ENCODE peak calls at places on chromosomes 11 and 22, in ten cellular contexts. W is body of pancreas, M is vagina, J is K562, X is heart left ventricle, O is sigmoid colon, R is esophagus muscularis mucosa, T is H1, C is adrenal gland, D is uterus. Z is an unnamed sample.

GRCh38 chr11:83063073-83063754 is 8.5 kb downstream of the RAB30 start:
- DNase-seq in T (no peak), X (no peak), J (no peak), W (no peak), M (no peak), C (peak; percentile 68), R (peak; percentile 80), O (no peak), D (no peak), Z (peak; percentile 25)

GRCh38 chr11:34226210-34226609 is 120.8 kb downstream of the NAT10 start:
- DNase-seq in R (no peak), O (no peak), D (no peak), W (no peak), M (no peak), X (no peak), T (no peak), J (no peak), C (no peak), Z (no peak)

GRCh38 chr11:5922749-5923426 is 19.2 kb upstream of the OR56A3 start:
- DNase-seq in C (no peak), R (peak; percentile 81), W (no peak), O (no peak), M (no peak), X (no peak), T (no peak), D (no peak), J (no peak), Z (no peak)

GRCh38 chr11:2932850-2933251 is 3.6 kb upstream of the PHLDA2 start:
- DNase-seq in C (peak; percentile 7), D (no peak), X (peak; percentile 17), O (peak; percentile 60), W (peak; percentile 6), T (no peak), M (no peak), R (no peak), J (no peak), Z (no peak)

GRCh38 chr11:29190313-29190712 is 826.5 kb downstream of the KCNA4 start:
- DNase-seq in R (no peak), J (no peak), M (no peak), D (no peak), X (no peak), T (no peak), O (no peak), W (no peak), C (no peak), Z (no peak)

GRCh38 chr11:71330349-71330748 is 78.0 kb upstream of the SHANK2 start:
- DNase-seq in C (no peak), M (no peak), D (no peak), O (peak; percentile 41), W (no peak), J (no peak), R (no peak), X (no peak), T (no peak), Z (no peak)

GRCh38 chr22:48843640-48844039 is 984.0 kb downstream of the BRD1 start:
- DNase-seq in R (no peak), W (no peak), O (peak; percentile 28), D (no peak), C (no peak), J (no peak), X (no peak), M (no peak), T (no peak), Z (no peak)

GRCh38 chr22:23514317-23515038 is 65.6 kb downstream of the IGLL1 start:
- DNase-seq in X (no peak), C (no peak), W (no peak), T (no peak), D (no peak), R (no peak), M (no peak), O (peak; percentile 85), J (peak; percentile 13), Z (no peak)

GRCh38 chr11:69460540-69461257 is 20.8 kb upstream of the LINC01488 start:
- DNase-seq in J (no peak), D (no peak), O (no peak), C (no peak), W (no peak), R (no peak), T (no peak), M (no peak), X (no peak), Z (no peak)

GRCh38 chr11:68255526-68255925 is 16.2 kb downstream of the C11orf24 start:
- DNase-seq in M (no peak), T (no peak), X (no peak), J (no peak), C (no peak), R (no peak), W (no peak), O (no peak), D (no peak), Z (no peak)

GRCh38 chr11:94144233-94144632 is 15.6 kb downstream of the PANX1 start:
- DNase-seq in J (no peak), O (no peak), R (no peak), X (no peak), C (no peak), T (no peak), M (peak; percentile 47), W (no peak), D (no peak), Z (no peak)

GRCh38 chr11:117816151-117816741 is 8.3 kb downstream of the FXYD2 start:
- DNase-seq in M (no peak), W (peak; percentile 75), O (no peak), D (no peak), R (no peak), J (no peak), X (no peak), C (peak; percentile 96), T (peak; percentile 39), Z (peak; percentile 72)

GRCh38 chr11:112748713-112749481 is 212.3 kb upstream of the NCAM1 start:
- DNase-seq in M (no peak), X (no peak), R (no peak), C (no peak), J (no peak), T (no peak), O (no peak), D (peak; percentile 54), W (no peak), Z (no peak)

GRCh38 chr22:33923660-33924246 is 3.5 kb upstream of the LARGE1 start:
- DNase-seq in O (peak; percentile 75), R (no peak), M (no peak), D (peak; percentile 77), J (peak; percentile 28), C (peak; percentile 75), W (peak; percentile 80), X (peak; percentile 63), T (no peak), Z (peak; percentile 62)

GRCh38 chr22:22785316-22786065 is 102.1 kb upstream of the IGLL5 start:
- DNase-seq in R (no peak), T (no peak), C (no peak), O (no peak), M (peak; percentile 76), X (no peak), J (no peak), D (no peak), W (no peak), Z (no peak)

GRCh38 chr11:11531127-11531526 is 90.7 kb downstream of the GALNT18 start:
- DNase-seq in T (no peak), C (no peak), R (no peak), W (no peak), O (no peak), M (no peak), D (no peak), X (peak; percentile 45), J (no peak), Z (peak; percentile 49)

GRCh38 chr11:17730608-17731462 is 3.7 kb upstream of the KCNC1 start:
- DNase-seq in M (no peak), O (peak; percentile 77), J (peak; percentile 80), R (no peak), X (peak; percentile 79), D (peak; percentile 48), C (peak; percentile 85), T (peak; percentile 58), W (peak; percentile 97), Z (peak; percentile 95)

GRCh38 chr11:16989554-16989953 is 24.7 kb downstream of the PLEKHA7 start:
- DNase-seq in D (no peak), R (no peak), C (no peak), O (no peak), W (no peak), T (no peak), M (no peak), X (no peak), J (no peak), Z (no peak)

DNA sequence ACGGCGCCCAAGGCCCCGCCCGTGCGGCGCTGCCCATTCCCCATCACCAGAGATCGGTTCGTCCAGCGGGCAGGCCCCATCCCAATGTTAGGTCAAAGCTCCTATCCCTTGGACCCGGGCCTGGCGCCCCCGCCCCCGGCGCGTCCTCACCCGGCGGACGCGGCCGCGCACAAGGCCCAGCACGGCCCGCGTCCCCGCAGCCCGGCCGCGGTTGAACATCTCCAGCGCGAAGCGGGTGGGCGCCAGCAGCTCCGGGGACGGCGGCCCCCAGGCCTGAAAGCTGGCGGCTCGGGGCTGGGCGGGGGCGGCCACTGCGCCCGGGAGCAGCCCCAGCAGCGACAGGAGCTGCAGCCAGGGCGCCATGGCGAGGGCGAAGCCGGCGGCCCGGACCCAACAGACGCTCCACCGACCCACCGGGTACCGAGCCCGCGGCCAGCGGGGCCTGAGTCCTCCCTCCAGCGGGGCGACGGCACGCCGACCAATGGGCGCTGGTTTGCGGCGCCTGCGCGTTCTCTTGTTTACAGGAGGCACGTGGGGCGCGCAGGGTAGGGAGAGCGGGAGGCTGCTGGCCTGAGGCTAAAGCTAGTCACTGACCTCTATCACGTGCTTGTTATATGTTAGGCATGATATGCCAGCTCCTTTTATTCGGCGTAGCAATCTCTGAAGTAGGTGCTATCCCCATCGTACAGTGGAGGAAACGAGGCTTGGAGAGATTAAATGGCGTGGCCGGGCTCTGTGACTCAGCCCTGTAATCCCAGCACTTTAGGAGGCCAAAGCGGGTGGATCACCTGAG is at the start of gene CTSF:
- DNase-seq in O (peak; percentile 95), W (peak; percentile 92), X (peak; percentile 87), J (peak; percentile 100), C (peak; percentile 92), T (no peak), M (no peak), D (peak; percentile 83), R (no peak), Z (peak; percentile 69)
- TF ChIP-seq POLR2A in O (no peak), W (peak; percentile 37), X (no peak), J (no peak), C (peak; percentile 59), T (no peak), M (no peak), D (peak; percentile 39), R (no peak), Z (no peak)

GRCh38 chr11:13008625-13009475 is at the start of gene RASSF10:
- DNase-seq in O (peak; percentile 63), W (peak; percentile 61), D (no peak), R (no peak), C (no peak), X (peak; percentile 79), T (peak; percentile 77), M (no peak), J (no peak), Z (peak; percentile 80)
- TF ChIP-seq POLR2A in O (no peak), W (no peak), D (no peak), R (no peak), C (no peak), X (no peak), T (peak; percentile 78), M (no peak), J (no peak), Z (no peak)

GRCh38 chr22:36900225-36900624 is 13.2 kb upstream of the CSF2RB start:
- DNase-seq in O (no peak), T (no peak), J (no peak), X (no peak), R (no peak), M (no peak), W (no peak), C (no peak), D (no peak), Z (no peak)
- TF ChIP-seq POLR2A in O (no peak), T (no peak), J (no peak), X (no peak), R (no peak), M (no peak), W (no peak), C (no peak), D (no peak), Z (no peak)

GRCh38 chr11:13963949-13964770 is 1.6 kb downstream of the SPON1 start:
- DNase-seq in X (peak; percentile 21), M (peak; percentile 85), O (no peak), C (peak; percentile 18), D (peak; percentile 16), R (no peak), W (no peak), J (no peak), T (no peak), Z (no peak)
- TF ChIP-seq POLR2A in X (no peak), M (no peak), O (no peak), C (no peak), D (no peak), R (no peak), W (no peak), J (no peak), T (no peak), Z (no peak)